ENCODE peak calls at places on chromosomes 6 and 20, in seven cellular contexts. One of them, this sample, is unnamed.

GRCh38 chr6:108287373-108287772 is 7.5 kb upstream of the AFG1L start:
- DNase-seq in small intestine: no peak
- DNase-seq in GM23248: no peak
- DNase-seq in neural progenitor cell: no peak
- DNase-seq in SJSA1: no peak
- DNase-seq in stomach: no peak
- DNase-seq in heart left ventricle: no peak
- DNase-seq in this sample: no peak

GRCh38 chr6:97059473-97059872 is 134.9 kb downstream of the KLHL32 start:
- DNase-seq in small intestine: peak; percentile 38
- DNase-seq in GM23248: peak; percentile 70
- DNase-seq in neural progenitor cell: peak; percentile 30
- DNase-seq in SJSA1: no peak
- DNase-seq in stomach: no peak
- DNase-seq in heart left ventricle: no peak
- DNase-seq in this sample: no peak

GRCh38 chr6:169866140-169866534 is 114.7 kb downstream of the ERMARD start:
- DNase-seq in small intestine: no peak
- DNase-seq in GM23248: no peak
- DNase-seq in neural progenitor cell: no peak
- DNase-seq in SJSA1: no peak
- DNase-seq in stomach: peak; percentile 22
- DNase-seq in heart left ventricle: no peak
- DNase-seq in this sample: no peak

GRCh38 chr20:47559141-47559540 is 57.5 kb downstream of the NCOA3 start:
- DNase-seq in small intestine: no peak
- DNase-seq in GM23248: no peak
- DNase-seq in neural progenitor cell: peak; percentile 21
- DNase-seq in SJSA1: peak; percentile 42
- DNase-seq in stomach: no peak
- DNase-seq in heart left ventricle: no peak
- DNase-seq in this sample: no peak

GRCh38 chr6:52573295-52573694 is 3.6 kb downstream of the TRAM2 start:
- DNase-seq in small intestine: no peak
- DNase-seq in GM23248: peak; percentile 61
- DNase-seq in neural progenitor cell: peak; percentile 67
- DNase-seq in SJSA1: peak; percentile 71
- DNase-seq in stomach: no peak
- DNase-seq in heart left ventricle: no peak
- DNase-seq in this sample: no peak

GRCh38 chr6:53347250-53347920 is 1.4 kb downstream of the ELOVL5 start:
- DNase-seq in small intestine: peak; percentile 32
- DNase-seq in GM23248: peak; percentile 50
- DNase-seq in neural progenitor cell: no peak
- DNase-seq in SJSA1: no peak
- DNase-seq in stomach: no peak
- DNase-seq in heart left ventricle: no peak
- DNase-seq in this sample: no peak

GRCh38 chr6:80553071-80553740 is 446.7 kb downstream of the BCKDHB start:
- DNase-seq in small intestine: no peak
- DNase-seq in GM23248: no peak
- DNase-seq in neural progenitor cell: peak; percentile 62
- DNase-seq in SJSA1: no peak
- DNase-seq in stomach: no peak
- DNase-seq in heart left ventricle: peak; percentile 32
- DNase-seq in this sample: no peak

GRCh38 chr20:48750941-48751620 is 76.7 kb downstream of the PREX1 start:
- DNase-seq in small intestine: peak; percentile 37
- DNase-seq in GM23248: no peak
- DNase-seq in neural progenitor cell: peak; percentile 95
- DNase-seq in SJSA1: peak; percentile 91
- DNase-seq in stomach: peak; percentile 51
- DNase-seq in heart left ventricle: peak; percentile 84
- DNase-seq in this sample: no peak

GRCh38 chr6:128121610-128122009 is 220.8 kb upstream of the THEMIS start:
- DNase-seq in small intestine: peak; percentile 15
- DNase-seq in GM23248: no peak
- DNase-seq in neural progenitor cell: no peak
- DNase-seq in SJSA1: no peak
- DNase-seq in stomach: no peak
- DNase-seq in heart left ventricle: no peak
- DNase-seq in this sample: no peak

GRCh38 chr20:831956-832355 is 1.6 kb upstream of the FAM110A start:
- DNase-seq in small intestine: no peak
- DNase-seq in GM23248: no peak
- DNase-seq in neural progenitor cell: no peak
- DNase-seq in SJSA1: no peak
- DNase-seq in stomach: no peak
- DNase-seq in heart left ventricle: no peak
- DNase-seq in this sample: no peak

GRCh38 chr6:106510090-106510970 is 119.0 kb downstream of the RTN4IP1 start:
- DNase-seq in small intestine: peak; percentile 85
- DNase-seq in GM23248: peak; percentile 62
- DNase-seq in neural progenitor cell: peak; percentile 69
- DNase-seq in SJSA1: no peak
- DNase-seq in stomach: peak; percentile 76
- DNase-seq in heart left ventricle: peak; percentile 47
- DNase-seq in this sample: peak; percentile 77

GRCh38 chr6:44049989-44050871 is 77.0 kb downstream of the MRPL14 start:
- DNase-seq in small intestine: no peak
- DNase-seq in GM23248: peak; percentile 55
- DNase-seq in neural progenitor cell: no peak
- DNase-seq in SJSA1: no peak
- DNase-seq in stomach: no peak
- DNase-seq in heart left ventricle: peak; percentile 26
- DNase-seq in this sample: no peak
- H3K4me1 ChIP-seq in small intestine: peaks cover 2% of the 10 kb centered on the region
- H3K4me1 ChIP-seq in GM23248: peaks cover 74% of the 10 kb centered on the region
- H3K4me1 ChIP-seq in neural progenitor cell: peaks cover 13% of the 10 kb centered on the region
- H3K4me1 ChIP-seq in SJSA1: peaks cover 64% of the 10 kb centered on the region
- H3K4me1 ChIP-seq in stomach: peaks cover 49% of the 10 kb centered on the region
- H3K4me1 ChIP-seq in heart left ventricle: no peaks in the 10 kb centered on the region
- H3K4me1 ChIP-seq in this sample: no peaks in the 10 kb centered on the region

DNA sequence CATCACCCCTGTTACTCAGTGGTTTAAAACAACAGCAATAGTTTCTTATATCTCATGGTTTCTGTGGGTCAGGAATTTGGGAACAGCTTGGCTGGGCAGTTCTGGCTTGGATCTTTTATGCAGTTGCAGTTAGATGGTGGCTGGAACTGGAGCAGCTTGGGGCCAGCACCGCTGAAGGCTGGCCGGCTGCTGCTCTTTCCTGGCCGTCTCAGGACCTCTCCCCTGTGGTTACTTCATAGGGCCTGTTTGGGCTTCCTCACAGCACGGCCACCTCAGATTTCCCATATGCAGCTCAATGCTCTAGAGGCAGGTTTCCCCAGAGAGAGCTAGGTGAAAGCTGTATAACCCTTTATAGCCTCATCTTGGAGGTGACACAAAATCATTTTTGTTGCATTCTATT is 15.6 kb downstream of the PKIG start:
- DNase-seq in small intestine: no peak
- DNase-seq in GM23248: no peak
- DNase-seq in neural progenitor cell: no peak
- DNase-seq in SJSA1: no peak
- DNase-seq in stomach: no peak
- DNase-seq in heart left ventricle: no peak
- DNase-seq in this sample: no peak
- H3K4me1 ChIP-seq in small intestine: peaks cover 15% of the 10 kb centered on the region
- H3K4me1 ChIP-seq in GM23248: peaks cover 33% of the 10 kb centered on the region
- H3K4me1 ChIP-seq in neural progenitor cell: peaks cover 6% of the 10 kb centered on the region
- H3K4me1 ChIP-seq in SJSA1: peaks cover 35% of the 10 kb centered on the region
- H3K4me1 ChIP-seq in stomach: peaks cover 49% of the 10 kb centered on the region
- H3K4me1 ChIP-seq in heart left ventricle: peaks cover 53% of the 10 kb centered on the region
- H3K4me1 ChIP-seq in this sample: peaks cover 5% of the 10 kb centered on the region

GRCh38 chr20:61997372-61997771 is 68.3 kb downstream of the TAF4 start:
- DNase-seq in small intestine: no peak
- DNase-seq in GM23248: no peak
- DNase-seq in neural progenitor cell: no peak
- DNase-seq in SJSA1: no peak
- DNase-seq in stomach: no peak
- DNase-seq in heart left ventricle: no peak
- DNase-seq in this sample: no peak

GRCh38 chr20:62001178-62001715 is 64.4 kb downstream of the TAF4 start:
- DNase-seq in small intestine: no peak
- DNase-seq in GM23248: no peak
- DNase-seq in neural progenitor cell: no peak
- DNase-seq in SJSA1: no peak
- DNase-seq in stomach: no peak
- DNase-seq in heart left ventricle: no peak
- DNase-seq in this sample: no peak

GRCh38 chr20:61994546-61994945 is 71.1 kb downstream of the TAF4 start:
- DNase-seq in small intestine: no peak
- DNase-seq in GM23248: no peak
- DNase-seq in neural progenitor cell: no peak
- DNase-seq in SJSA1: no peak
- DNase-seq in stomach: no peak
- DNase-seq in heart left ventricle: no peak
- DNase-seq in this sample: no peak

GRCh38 chr20:61997891-61998290 is 67.8 kb downstream of the TAF4 start:
- DNase-seq in small intestine: no peak
- DNase-seq in GM23248: no peak
- DNase-seq in neural progenitor cell: no peak
- DNase-seq in SJSA1: no peak
- DNase-seq in stomach: no peak
- DNase-seq in heart left ventricle: no peak
- DNase-seq in this sample: no peak

DNA sequence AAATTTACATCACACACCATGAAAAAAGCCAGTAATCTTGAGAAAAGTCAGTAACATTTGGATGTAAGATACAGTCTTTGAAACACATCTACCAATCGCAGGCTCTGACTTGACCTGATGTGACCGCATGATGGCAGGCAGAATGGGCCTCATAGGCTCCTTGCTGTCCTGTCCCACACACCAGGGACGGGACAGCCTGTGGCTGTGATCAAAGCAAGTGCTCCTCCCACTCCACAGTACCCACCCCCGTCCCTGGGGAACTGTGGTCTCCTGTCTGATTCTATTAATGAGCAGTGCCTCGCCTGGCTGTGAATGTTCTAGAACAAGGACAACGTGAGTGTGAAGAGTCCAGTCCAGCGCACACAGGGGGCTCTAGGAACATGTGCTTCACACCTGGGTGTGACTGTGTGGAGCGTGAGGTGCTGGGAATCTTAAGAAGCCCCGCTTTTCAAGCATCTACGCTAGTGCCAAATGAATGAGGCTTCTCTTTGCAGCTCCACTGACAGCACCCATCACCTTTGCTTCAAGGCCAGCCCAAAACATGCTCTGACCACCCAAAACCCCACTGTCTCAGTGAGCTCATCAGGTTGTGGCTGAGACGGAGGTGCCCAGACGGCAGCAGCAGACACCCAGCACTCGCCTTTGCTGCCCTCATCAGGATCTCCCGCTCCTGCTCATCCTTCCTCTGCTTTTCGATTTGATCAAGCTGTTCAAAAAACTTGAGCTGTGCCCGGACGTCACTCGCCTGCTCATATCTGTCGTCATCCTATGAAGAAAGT is 67.1 kb downstream of the TAF4 start:
- DNase-seq in small intestine: no peak
- DNase-seq in GM23248: no peak
- DNase-seq in neural progenitor cell: no peak
- DNase-seq in SJSA1: no peak
- DNase-seq in stomach: no peak
- DNase-seq in heart left ventricle: no peak
- DNase-seq in this sample: no peak
- H3K4me1 ChIP-seq in small intestine: no peaks in the 10 kb centered on the region
- H3K4me1 ChIP-seq in GM23248: no peaks in the 10 kb centered on the region
- H3K4me1 ChIP-seq in neural progenitor cell: no peaks in the 10 kb centered on the region
- H3K4me1 ChIP-seq in SJSA1: no peaks in the 10 kb centered on the region
- H3K4me1 ChIP-seq in stomach: no peaks in the 10 kb centered on the region
- H3K4me1 ChIP-seq in heart left ventricle: no peaks in the 10 kb centered on the region
- H3K4me1 ChIP-seq in this sample: no peaks in the 10 kb centered on the region

DNA sequence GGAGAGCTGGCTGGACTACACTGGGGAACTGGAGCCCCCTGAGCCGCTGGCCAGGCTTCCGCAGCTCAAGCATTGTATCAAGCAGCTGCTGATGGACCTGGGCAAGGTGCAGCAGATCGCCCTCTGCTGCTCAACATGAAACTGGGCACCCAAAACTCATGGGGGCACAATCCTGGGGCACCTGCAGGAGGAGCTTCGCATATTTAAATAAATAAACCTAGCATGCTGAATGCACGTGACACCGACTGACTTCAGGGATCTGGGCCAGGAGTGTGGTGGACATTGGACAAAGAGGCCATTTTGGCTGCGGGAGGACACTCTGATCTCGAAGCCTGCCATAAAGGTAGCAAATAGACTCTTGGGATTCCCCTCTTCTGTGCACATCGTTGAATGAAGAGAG is 6.8 kb downstream of the SCAND1 start:
- DNase-seq in small intestine: peak; percentile 18
- DNase-seq in GM23248: peak; percentile 45
- DNase-seq in neural progenitor cell: peak; percentile 68
- DNase-seq in SJSA1: peak; percentile 8
- DNase-seq in stomach: no peak
- DNase-seq in heart left ventricle: no peak
- DNase-seq in this sample: peak; percentile 13
- H3K4me1 ChIP-seq in small intestine: no peaks in the 10 kb centered on the region
- H3K4me1 ChIP-seq in GM23248: peaks cover 5% of the 10 kb centered on the region
- H3K4me1 ChIP-seq in neural progenitor cell: peaks cover 8% of the 10 kb centered on the region
- H3K4me1 ChIP-seq in SJSA1: peaks cover 3% of the 10 kb centered on the region
- H3K4me1 ChIP-seq in stomach: peaks cover 7% of the 10 kb centered on the region
- H3K4me1 ChIP-seq in heart left ventricle: peaks cover 1% of the 10 kb centered on the region
- H3K4me1 ChIP-seq in this sample: no peaks in the 10 kb centered on the region

GRCh38 chr20:50067461-50067860 is 45.5 kb downstream of the UBE2V1 start:
- DNase-seq in small intestine: no peak
- DNase-seq in GM23248: no peak
- DNase-seq in neural progenitor cell: no peak
- DNase-seq in SJSA1: no peak
- DNase-seq in stomach: no peak
- DNase-seq in heart left ventricle: no peak
- DNase-seq in this sample: no peak

GRCh38 chr20:50068041-50068651 is 44.8 kb downstream of the UBE2V1 start:
- DNase-seq in small intestine: no peak
- DNase-seq in GM23248: no peak
- DNase-seq in neural progenitor cell: no peak
- DNase-seq in SJSA1: peak; percentile 52
- DNase-seq in stomach: no peak
- DNase-seq in heart left ventricle: no peak
- DNase-seq in this sample: no peak

GRCh38 chr20:50066161-50066834 is 46.7 kb downstream of the UBE2V1 start:
- DNase-seq in small intestine: no peak
- DNase-seq in GM23248: no peak
- DNase-seq in neural progenitor cell: no peak
- DNase-seq in SJSA1: no peak
- DNase-seq in stomach: no peak
- DNase-seq in heart left ventricle: no peak
- DNase-seq in this sample: no peak

GRCh38 chr20:50064640-50065615 is 48.0 kb downstream of the UBE2V1 start:
- DNase-seq in small intestine: no peak
- DNase-seq in GM23248: no peak
- DNase-seq in neural progenitor cell: no peak
- DNase-seq in SJSA1: no peak
- DNase-seq in stomach: no peak
- DNase-seq in heart left ventricle: no peak
- DNase-seq in this sample: no peak

GRCh38 chr20:50067018-50067417 is 45.9 kb downstream of the UBE2V1 start:
- DNase-seq in small intestine: no peak
- DNase-seq in GM23248: no peak
- DNase-seq in neural progenitor cell: no peak
- DNase-seq in SJSA1: no peak
- DNase-seq in stomach: no peak
- DNase-seq in heart left ventricle: no peak
- DNase-seq in this sample: no peak
- H3K4me1 ChIP-seq in small intestine: no peaks in the 10 kb centered on the region
- H3K4me1 ChIP-seq in GM23248: no peaks in the 10 kb centered on the region
- H3K4me1 ChIP-seq in neural progenitor cell: peaks cover 7% of the 10 kb centered on the region
- H3K4me1 ChIP-seq in SJSA1: peaks cover 32% of the 10 kb centered on the region
- H3K4me1 ChIP-seq in stomach: peaks cover 9% of the 10 kb centered on the region
- H3K4me1 ChIP-seq in heart left ventricle: no peaks in the 10 kb centered on the region
- H3K4me1 ChIP-seq in this sample: no peaks in the 10 kb centered on the region

This sample was measured in foreskin keratinocyte.